ENCODE peak calls at places on chromosomes 11 and 22, in six cellular contexts. N is effector memory CD4-positive, alpha-beta T cell; U is SK-N-MC; M is left lung; T is neuronal stem cell; V is naive thymus-derived CD4-positive, alpha-beta T cell. F is an unnamed sample. For H3K9me3, the result is how much of the 10 kb centered on the place peaks cover.

GRCh38 chr11:44623321-44623715 is 57.9 kb downstream of the CD82 start:
- DNase-seq in N (no peak), U (no peak), M (peak), T (no peak), V (no peak), F (no peak)

GRCh38 chr11:115159122-115159665 is 345.0 kb downstream of the CADM1 start:
- DNase-seq in N (no peak), U (no peak), M (no peak), T (no peak), V (no peak), F (no peak)

GRCh38 chr11:93396356-93396755 is 65.8 kb downstream of the DEUP1 start:
- DNase-seq in N (no peak), U (peak), M (no peak), T (no peak), V (no peak), F (no peak)

GRCh38 chr22:50583294-50583865 is 731 bp upstream of the CHKB start:
- DNase-seq in N (no peak), U (no peak), M (no peak), T (no peak), V (no peak), F (no peak)

GRCh38 chr11:62404918-62405317 is 13.9 kb upstream of the SCGB1A1 start:
- DNase-seq in N (no peak), U (no peak), M (no peak), T (no peak), V (no peak), F (no peak)

GRCh38 chr11:28767574-28767973 is 659.4 kb downstream of the METTL15 start:
- DNase-seq in N (no peak), U (no peak), M (no peak), T (no peak), V (no peak), F (no peak)

GRCh38 chr11:47590026-47590861 is 3.8 kb downstream of the FAM180B start:
- DNase-seq in N (no peak), U (no peak), M (no peak), T (no peak), V (no peak), F (no peak)

GRCh38 chr11:103109818-103110388 is 677 bp downstream of the DYNC2H1 start:
- DNase-seq in N (no peak), U (no peak), M (peak), T (no peak), V (no peak), F (no peak)

GRCh38 chr11:13118194-13118593 is 109.1 kb downstream of the RASSF10 start:
- DNase-seq in N (no peak), U (no peak), M (no peak), T (no peak), V (no peak), F (no peak)

GRCh38 chr11:95088946-95089619 is 563 bp upstream of the ENDOD1 start:
- DNase-seq in N (no peak), U (no peak), M (no peak), T (no peak), V (no peak), F (peak)

GRCh38 chr11:99822846-99823565 is 802.3 kb downstream of the CNTN5 start:
- DNase-seq in N (no peak), U (no peak), M (no peak), T (no peak), V (no peak), F (no peak)

GRCh38 chr11:47437746-47438418 is 11.1 kb downstream of the RAPSN start:
- DNase-seq in N (no peak), U (no peak), M (peak), T (no peak), V (no peak), F (no peak)

GRCh38 chr11:11620966-11621880 is 582 bp downstream of the GALNT18 start:
- DNase-seq in N (no peak), U (no peak), M (peak), T (peak), V (no peak), F (no peak)

GRCh38 chr11:86513138-86513537 is 138.5 kb downstream of the CCDC81 start:
- DNase-seq in N (no peak), U (no peak), M (no peak), T (no peak), V (no peak), F (no peak)

GRCh38 chr11:62805991-62806441 is 776 bp upstream of the NXF1 start:
- DNase-seq in N (no peak), U (no peak), M (no peak), T (no peak), V (no peak), F (no peak)

GRCh38 chr11:34890812-34891211 is 25.4 kb downstream of the APIP start:
- DNase-seq in N (no peak), U (no peak), M (no peak), T (no peak), V (no peak), F (no peak)

GRCh38 chr11:120121914-120122473 is 15.9 kb downstream of the TRIM29 start:
- DNase-seq in N (no peak), U (no peak), M (peak), T (no peak), V (no peak), F (no peak)

GRCh38 chr11:130894322-130895025 is 21.8 kb downstream of the SNX19 start:
- DNase-seq in N (peak), U (peak), M (no peak), T (peak), V (peak), F (peak)

GRCh38 chr11:12502041-12502440 is 124.7 kb downstream of the PARVA start:
- DNase-seq in N (no peak), U (no peak), M (no peak), T (no peak), V (no peak), F (no peak)

GRCh38 chr11:69196322-69197169 is 40.8 kb downstream of the SMIM38 start:
- DNase-seq in N (no peak), U (no peak), M (no peak), T (no peak), V (no peak), F (no peak)

GRCh38 chr11:96222102-96222501 is 120.9 kb downstream of the MAML2 start:
- DNase-seq in N (no peak), U (no peak), M (no peak), T (no peak), V (no peak), F (no peak)

GRCh38 chr22:37455896-37456295 is 28.6 kb upstream of the ELFN2 start:
- DNase-seq in N (no peak), U (no peak), M (peak), T (no peak), V (no peak), F (no peak)

GRCh38 chr11:130524132-130524790 is 75.8 kb downstream of the ADAMTS15 start:
- DNase-seq in N (no peak), U (no peak), M (no peak), T (no peak), V (no peak), F (no peak)

GRCh38 chr11:114192841-114193389 is 103.3 kb upstream of the NNMT start:
- DNase-seq in N (no peak), U (no peak), M (no peak), T (no peak), V (no peak), F (no peak)

GRCh38 chr11:33268945-33269567 is 11.9 kb downstream of the HIPK3 start:
- DNase-seq in N (no peak), U (no peak), M (no peak), T (no peak), V (no peak), F (no peak)

GRCh38 chr22:30606455-30607299 is at the start of gene TCN2:
- DNase-seq in N (no peak), U (no peak), M (peak), T (peak), V (no peak), F (peak)

GRCh38 chr22:32073823-32074380 is 30.8 kb downstream of the SLC5A1 start:
- DNase-seq in N (no peak), U (no peak), M (no peak), T (no peak), V (no peak), F (no peak)

GRCh38 chr11:94272738-94273313 is 31.6 kb upstream of the IZUMO1R start:
- DNase-seq in N (no peak), U (no peak), M (no peak), T (no peak), V (no peak), F (no peak)

GRCh38 chr11:111736191-111736590 is 30.0 kb downstream of the PPP2R1B start:
- DNase-seq in N (no peak), U (no peak), M (no peak), T (no peak), V (no peak), F (no peak)

DNA sequence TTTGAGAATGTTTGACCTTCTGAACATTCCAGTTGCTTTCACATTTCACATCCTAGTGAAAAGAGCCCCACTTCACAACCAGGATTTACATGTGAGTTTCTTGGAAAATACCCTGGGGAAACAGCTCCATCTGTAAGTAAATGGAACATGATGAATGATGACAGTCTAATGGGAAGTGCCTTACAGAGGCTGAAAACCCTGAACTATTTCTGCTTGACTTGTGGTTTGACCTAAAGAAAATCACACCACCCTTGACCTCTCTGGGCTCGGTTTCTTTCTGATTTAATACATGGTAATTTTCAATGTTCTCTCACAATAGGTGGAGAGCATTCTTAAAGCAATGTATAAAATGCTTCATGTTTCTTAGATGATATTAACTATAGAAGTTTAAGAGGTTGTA is 499.4 kb upstream of the API5 start:
- DNase-seq in N (no peak), U (no peak), M (no peak), T (no peak), V (no peak), F (no peak)
- H3K27ac ChIP-seq in N (no peak), U (no peak), M (no peak), T (no peak), V (no peak), F (no peak)

DNA sequence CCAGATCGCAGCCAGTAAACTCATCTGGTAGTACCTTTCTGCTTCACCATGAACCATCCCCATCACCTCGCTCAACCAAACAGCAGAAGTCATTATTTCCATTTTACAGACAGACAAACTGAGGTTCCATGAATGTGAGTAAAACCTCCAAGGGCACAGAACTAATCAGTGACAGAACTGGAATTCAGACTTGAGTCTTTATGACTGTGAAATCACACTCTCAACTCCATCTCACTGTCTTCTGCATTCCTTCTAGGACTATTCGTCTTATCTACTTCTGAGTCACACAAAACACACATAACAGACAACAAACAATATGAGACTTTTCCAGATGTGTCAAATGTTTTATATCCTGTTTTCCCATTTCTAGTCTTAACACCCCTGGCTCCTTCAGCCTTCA is 9.3 kb upstream of the NUP50 start:
- DNase-seq in N (no peak), U (no peak), M (no peak), T (no peak), V (no peak), F (no peak)
- H3K9me3 ChIP-seq in N (under half), U (under half), M (under half), T (under half), V (under half), F (under half)

DNA sequence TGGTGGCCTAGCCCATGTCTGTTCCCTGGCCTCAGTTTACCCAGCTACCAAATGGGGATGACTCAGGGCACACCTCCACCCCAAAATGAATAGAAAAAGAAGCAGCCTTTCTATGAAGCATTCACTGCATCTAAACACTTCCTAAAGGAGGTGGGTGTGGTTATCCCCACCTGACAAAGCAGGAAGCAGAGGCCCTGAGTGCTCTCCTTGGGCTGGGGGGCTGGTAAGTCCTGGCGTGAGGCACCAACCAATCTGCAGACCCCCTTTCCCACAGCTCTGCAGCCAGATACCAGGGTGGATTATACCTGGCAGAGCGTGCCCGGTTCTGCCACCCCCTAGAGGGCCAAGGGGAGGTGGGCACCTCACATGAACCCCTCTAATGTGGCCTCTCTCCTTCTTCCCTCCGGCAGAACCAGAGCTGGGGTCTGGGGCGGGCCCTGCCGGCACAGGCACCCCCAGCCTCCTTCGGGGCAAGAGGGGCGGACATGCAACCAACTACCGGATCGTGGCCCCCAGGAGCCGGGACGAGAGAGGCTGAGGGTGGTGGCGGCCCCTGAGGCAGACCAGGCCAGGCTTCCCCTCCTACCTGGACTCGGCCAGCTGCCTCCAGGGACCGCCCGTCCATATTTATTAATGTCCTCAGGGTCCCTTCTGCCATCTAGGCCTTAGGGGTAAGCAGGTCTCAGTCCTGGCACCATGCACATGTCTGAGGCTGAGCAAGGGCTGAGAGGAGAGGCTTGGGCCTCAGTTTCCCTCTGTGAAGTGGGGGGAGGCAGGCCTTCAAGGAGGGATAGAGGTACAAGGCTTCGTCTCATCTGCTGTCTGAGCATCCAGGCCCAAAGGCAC is 9.2 kb downstream of the RHBDD3 start:
- DNase-seq in N (no peak), U (no peak), M (no peak), T (no peak), V (no peak), F (no peak)
- H3K4me3 ChIP-seq in N (no peak), U (no peak), M (no peak), T (no peak), V (no peak), F (no peak)

DNA sequence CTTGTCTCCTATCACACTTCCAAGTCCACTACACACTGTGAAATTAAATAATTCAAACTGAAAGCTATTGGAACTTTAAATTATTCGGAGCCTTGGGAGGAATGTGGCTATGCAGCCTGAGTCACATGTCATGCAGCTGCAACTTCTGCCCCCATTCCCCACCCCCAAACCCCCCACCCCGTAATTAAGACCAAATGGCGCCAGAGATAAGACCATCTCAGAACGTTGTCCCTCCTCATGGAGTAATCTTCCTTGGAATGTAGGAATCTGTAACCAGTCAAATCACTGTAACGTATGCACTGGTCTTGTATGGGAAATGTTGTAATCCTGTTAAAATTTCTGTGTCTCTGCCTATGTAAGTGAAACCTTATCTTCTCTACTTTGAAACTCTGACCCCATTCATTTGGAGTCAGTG is 37.0 kb downstream of the GAB2 start:
- DNase-seq in N (no peak), U (peak), M (no peak), T (no peak), V (no peak), F (no peak)
- H3K27ac ChIP-seq in N (no peak), U (peak), M (no peak), T (no peak), V (no peak), F (no peak)

GRCh38 chr22:49535126-49535525 is 292.5 kb downstream of the BRD1 start:
- DNase-seq in N (no peak), U (no peak), M (peak), T (no peak), V (no peak), F (no peak)
- H3K9me3 ChIP-seq in N (under half), U (under half), M (under half), T (under half), V (under half), F (under half)

GRCh38 chr11:79437981-79438630 is 2.7 kb downstream of the TENM4 start:
- DNase-seq in N (no peak), U (no peak), M (peak), T (no peak), V (no peak), F (no peak)
- H3K4me3 ChIP-seq in N (no peak), U (no peak), M (peak), T (peak), V (no peak), F (no peak)

GRCh38 chr11:74681686-74682651 is 49.3 kb downstream of the CHRDL2 start:
- DNase-seq in N (no peak), U (no peak), M (no peak), T (no peak), V (no peak), F (no peak)
- H3K27ac ChIP-seq in N (no peak), U (no peak), M (no peak), T (no peak), V (no peak), F (no peak)

DNA sequence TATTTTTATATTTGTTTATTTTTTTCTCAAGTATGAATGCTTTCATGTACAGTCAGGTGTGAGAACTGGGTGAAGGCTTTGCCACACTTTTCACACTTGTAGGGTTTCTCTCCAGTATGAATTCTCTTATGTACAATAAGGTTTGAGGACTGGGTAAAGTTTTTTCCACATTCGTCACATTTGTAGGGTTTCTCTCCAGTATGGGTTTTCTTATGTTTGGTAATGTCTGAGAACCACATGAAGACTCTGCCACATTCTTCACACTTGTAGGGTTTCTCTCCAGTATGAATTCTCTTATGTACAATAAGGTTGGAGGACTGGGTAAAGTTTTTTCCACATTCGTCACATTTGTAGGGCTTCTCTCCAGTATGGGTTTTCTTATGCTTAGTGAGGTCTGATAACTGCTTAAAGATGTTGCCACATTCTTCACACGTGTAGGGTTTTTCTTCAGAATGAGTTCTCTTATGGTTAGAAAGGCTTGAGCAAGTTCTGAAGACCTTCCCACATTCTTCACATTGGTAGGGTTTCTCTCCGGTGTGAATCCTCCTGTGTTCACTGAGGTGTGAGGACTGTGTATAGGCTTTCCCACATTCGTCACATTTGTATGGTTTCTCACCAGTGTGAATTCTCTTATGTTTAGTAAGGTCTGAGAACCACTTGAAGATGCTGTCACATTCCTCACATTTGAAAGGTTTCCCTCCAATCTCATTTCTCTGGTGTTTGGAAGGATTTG is 19.7 kb downstream of the ZNF195 start:
- DNase-seq in N (no peak), U (no peak), M (no peak), T (no peak), V (no peak), F (no peak)
- H3K9me3 ChIP-seq in N (half or more), U (half or more), M (half or more), T (half or more), V (half or more), F (half or more)

DNA sequence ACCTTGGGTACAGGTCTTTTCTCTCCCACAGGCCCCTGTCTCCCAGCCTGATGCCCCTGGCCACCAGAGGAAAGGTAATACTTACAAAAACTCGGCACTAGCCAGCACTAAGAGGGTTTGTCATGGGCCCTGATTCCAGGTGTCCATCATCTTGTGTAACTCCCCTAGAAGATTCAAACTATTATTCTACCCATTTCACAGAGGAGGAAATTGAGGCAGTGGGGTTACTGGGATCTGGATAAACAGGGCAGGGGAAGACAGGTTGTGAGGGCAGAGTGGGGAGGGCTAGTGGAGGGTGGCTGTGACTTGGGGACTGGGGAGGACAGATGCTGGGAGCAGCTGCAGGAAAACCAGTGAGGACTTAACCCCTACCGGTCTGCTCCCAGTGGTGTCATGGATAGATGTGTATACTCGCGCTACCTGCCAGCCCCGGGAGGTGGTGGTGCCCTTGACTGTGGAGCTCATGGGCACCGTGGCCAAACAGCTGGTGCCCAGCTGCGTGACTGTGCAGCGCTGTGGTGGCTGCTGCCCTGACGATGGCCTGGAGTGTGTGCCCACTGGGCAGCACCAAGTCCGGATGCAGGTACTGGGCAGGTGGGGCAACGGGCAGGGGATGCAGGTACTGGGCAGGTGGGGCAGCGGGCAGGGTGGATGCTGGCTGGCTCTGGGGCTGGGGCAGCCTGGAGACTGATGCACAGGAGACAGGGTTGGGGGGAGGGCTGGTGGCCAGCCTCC is 1.2 kb downstream of the VEGFB start:
- DNase-seq in N (no peak), U (no peak), M (peak), T (no peak), V (no peak), F (no peak)
- H3K4me3 ChIP-seq in N (peak), U (peak), M (peak), T (peak), V (peak), F (peak)